ENCODE peak calls at places on chromosomes 4 and X, in four cellular contexts. One of them, this sample, is unnamed.

GRCh38 chr4:7256989-7257810 is 64.9 kb downstream of the SORCS2 start:
- DNase-seq in HT-29: no peak
- DNase-seq in EH: peak
- DNase-seq in bronchial epithelial cell: no peak
- DNase-seq in this sample: no peak

GRCh38 chrX:52923781-52924241 is 26.7 kb downstream of the FAM156B start:
- DNase-seq in HT-29: no peak
- DNase-seq in bronchial epithelial cell: peak
- DNase-seq in EH: peak
- DNase-seq in this sample: no peak

GRCh38 chrX:72009731-72010130 is 99.1 kb downstream of the NHSL2 start:
- DNase-seq in bronchial epithelial cell: no peak
- DNase-seq in EH: no peak
- DNase-seq in HT-29: no peak
- DNase-seq in this sample: no peak

GRCh38 chr4:94852601-94853000 is 94.8 kb downstream of the BMPR1B start:
- DNase-seq in HT-29: no peak
- DNase-seq in bronchial epithelial cell: no peak
- DNase-seq in EH: no peak
- DNase-seq in this sample: no peak

GRCh38 chr4:21726255-21726815 is 222.2 kb downstream of the KCNIP4 start:
- DNase-seq in HT-29: no peak
- DNase-seq in bronchial epithelial cell: no peak
- DNase-seq in EH: peak
- DNase-seq in this sample: no peak

GRCh38 chrX:22795680-22796079 is 204.1 kb upstream of the DDX53 start:
- DNase-seq in bronchial epithelial cell: peak
- DNase-seq in EH: peak
- DNase-seq in HT-29: no peak
- DNase-seq in this sample: no peak

GRCh38 chr4:51930557-51930956 is 87.6 kb downstream of the DCUN1D4 start:
- DNase-seq in HT-29: no peak
- DNase-seq in bronchial epithelial cell: no peak
- DNase-seq in EH: no peak
- DNase-seq in this sample: no peak

GRCh38 chr4:38456096-38456495 is 207.9 kb upstream of the KLF3 start:
- DNase-seq in bronchial epithelial cell: no peak
- DNase-seq in EH: no peak
- DNase-seq in HT-29: peak
- DNase-seq in this sample: no peak

GRCh38 chrX:129772796-129773431 is 6.8 kb upstream of the SASH3 start:
- DNase-seq in EH: no peak
- DNase-seq in bronchial epithelial cell: no peak
- DNase-seq in HT-29: peak
- DNase-seq in this sample: no peak

GRCh38 chr4:38818441-38818976 is 13.9 kb upstream of the TLR1 start:
- DNase-seq in EH: no peak
- DNase-seq in HT-29: no peak
- DNase-seq in bronchial epithelial cell: peak
- DNase-seq in this sample: no peak

GRCh38 chrX:9166566-9166909 is 132.6 kb upstream of the FAM9B start:
- DNase-seq in bronchial epithelial cell: no peak
- DNase-seq in HT-29: peak
- DNase-seq in EH: peak
- DNase-seq in this sample: no peak

GRCh38 chr4:84862064-84862463 is 104.4 kb downstream of the WDFY3 start:
- DNase-seq in HT-29: no peak
- DNase-seq in EH: no peak
- DNase-seq in bronchial epithelial cell: no peak
- DNase-seq in this sample: no peak

GRCh38 chr4:79598801-79599200 is 190.8 kb upstream of the GK2 start:
- DNase-seq in bronchial epithelial cell: no peak
- DNase-seq in HT-29: no peak
- DNase-seq in EH: no peak
- DNase-seq in this sample: no peak

GRCh38 chr4:25163216-25163615 is 3.0 kb upstream of the SEPSECS start:
- DNase-seq in bronchial epithelial cell: no peak
- DNase-seq in HT-29: no peak
- DNase-seq in EH: no peak
- DNase-seq in this sample: no peak

GRCh38 chrX:44244008-44244407 is 99.5 kb downstream of the EFHC2 start:
- DNase-seq in EH: peak
- DNase-seq in HT-29: peak
- DNase-seq in bronchial epithelial cell: peak
- DNase-seq in this sample: no peak

GRCh38 chr4:142886566-142886965 is 40.5 kb upstream of the INPP4B start:
- DNase-seq in bronchial epithelial cell: no peak
- DNase-seq in HT-29: no peak
- DNase-seq in EH: peak
- DNase-seq in this sample: no peak

GRCh38 chr4:189088783-189089182 is 851.9 kb upstream of the FRG1 start:
- DNase-seq in EH: no peak
- DNase-seq in bronchial epithelial cell: no peak
- DNase-seq in HT-29: no peak
- DNase-seq in this sample: peak

GRCh38 chr4:152572417-152573086 is 36.7 kb upstream of the FBXW7 start:
- DNase-seq in HT-29: peak
- DNase-seq in bronchial epithelial cell: peak
- DNase-seq in EH: peak
- DNase-seq in this sample: no peak

GRCh38 chrX:130688360-130688759 is 214.6 kb downstream of the ENOX2 start:
- DNase-seq in HT-29: no peak
- DNase-seq in EH: no peak
- DNase-seq in bronchial epithelial cell: no peak
- DNase-seq in this sample: no peak

This sample was measured in NCI-H774.